ENCODE peak calls at places on chromosome 21, in nine cellular contexts. B, T, Q, V, R, X, C, Y and D are unnamed samples.

GRCh38 chr21:35275776-35276175 is 226.7 kb upstream of the RUNX1 start:
- DNase-seq in B (no peak), T (no peak), Q (no peak), V (no peak), R (no peak), X (no peak), C (no peak), Y (no peak), D (no peak)

GRCh38 chr21:46150073-46150472 is 5.3 kb downstream of the FTCD start:
- DNase-seq in B (no peak), T (no peak), Q (no peak), V (no peak), R (no peak), X (no peak), C (peak), Y (no peak), D (no peak)

GRCh38 chr21:34796518-34797201 is 127.9 kb downstream of the CLIC6 start:
- DNase-seq in B (no peak), T (no peak), Q (no peak), V (no peak), R (no peak), X (no peak), C (no peak), Y (no peak), D (peak)

GRCh38 chr21:44024895-44025353 is 12.8 kb downstream of the TRAPPC10 start:
- DNase-seq in B (peak), T (no peak), Q (no peak), V (no peak), R (no peak), X (no peak), C (no peak), Y (no peak), D (no peak)

GRCh38 chr21:15408089-15408488 is 321.7 kb upstream of the USP25 start:
- DNase-seq in B (no peak), T (no peak), Q (no peak), V (no peak), R (no peak), X (no peak), C (no peak), Y (no peak), D (no peak)

GRCh38 chr21:43338951-43339350 is 88.0 kb downstream of the SIK1 start:
- DNase-seq in B (no peak), T (no peak), Q (no peak), V (no peak), R (no peak), X (no peak), C (no peak), Y (no peak), D (no peak)

GRCh38 chr21:16124397-16125130 is 394.8 kb downstream of the USP25 start:
- DNase-seq in B (no peak), T (no peak), Q (no peak), V (no peak), R (no peak), X (no peak), C (no peak), Y (no peak), D (no peak)

GRCh38 chr21:15355066-15355465 is 290.3 kb upstream of the NRIP1 start:
- DNase-seq in B (no peak), T (no peak), Q (no peak), V (no peak), R (no peak), X (no peak), C (no peak), Y (no peak), D (no peak)

GRCh38 chr21:25717491-25718139 is 17.1 kb downstream of the ATP5PF start:
- DNase-seq in B (no peak), T (no peak), Q (no peak), V (no peak), R (no peak), X (no peak), C (no peak), Y (no peak), D (no peak)

GRCh38 chr21:34636961-34637360 is 22.0 kb upstream of the RCAN1 start:
- DNase-seq in B (no peak), T (no peak), Q (no peak), V (no peak), R (no peak), X (no peak), C (no peak), Y (no peak), D (no peak)

GRCh38 chr21:21412096-21412495 is 413.9 kb downstream of the NCAM2 start:
- DNase-seq in B (no peak), T (no peak), Q (no peak), V (no peak), R (no peak), X (no peak), C (no peak), Y (no peak), D (no peak)

GRCh38 chr21:29888437-29888836 is 51.4 kb downstream of the GRIK1 start:
- DNase-seq in B (no peak), T (no peak), Q (no peak), V (no peak), R (no peak), X (no peak), C (no peak), Y (no peak), D (no peak)

GRCh38 chr21:44779417-44780139 is 22.0 kb downstream of the UBE2G2 start:
- DNase-seq in B (no peak), T (no peak), Q (no peak), V (no peak), R (no peak), X (no peak), C (no peak), Y (no peak), D (no peak)

GRCh38 chr21:43762303-43763128 is 13.6 kb downstream of the CSTB start:
- DNase-seq in B (no peak), T (no peak), Q (no peak), V (no peak), R (no peak), X (no peak), C (no peak), Y (no peak), D (no peak)

GRCh38 chr21:25331286-25331685 is 276.0 kb downstream of the MRPL39 start:
- DNase-seq in B (no peak), T (no peak), Q (no peak), V (no peak), R (no peak), X (no peak), C (no peak), Y (no peak), D (no peak)

GRCh38 chr21:46559291-46559983 is 45.4 kb downstream of the S100B start:
- DNase-seq in B (no peak), T (no peak), Q (peak), V (no peak), R (peak), X (no peak), C (no peak), Y (peak), D (no peak)

GRCh38 chr21:44329086-44329889 is 9.9 kb downstream of the CFAP410 start:
- DNase-seq in B (peak), T (no peak), Q (no peak), V (no peak), R (no peak), X (no peak), C (peak), Y (no peak), D (no peak)

GRCh38 chr21:29208666-29209059 is 78.2 kb downstream of the MAP3K7CL start:
- DNase-seq in B (no peak), T (no peak), Q (no peak), V (no peak), R (no peak), X (no peak), C (no peak), Y (no peak), D (no peak)

GRCh38 chr21:46661627-46662366 is 26.3 kb downstream of the PRMT2 start:
- DNase-seq in B (no peak), T (no peak), Q (no peak), V (no peak), R (no peak), X (no peak), C (no peak), Y (no peak), D (no peak)